ENCODE peak calls at places on chromosomes 2 and 18, in nine cellular contexts. V is NCI-H748 treated with DMSO at 0.1 percent for 48 hours, L is activated T-cell treated with anti-CD3 and anti-CD28 coated beads for 1 hour, N is kidney, B is substantia nigra, A is MCF 10A, Q is epithelial cell of prostate, X is type B pancreatic cell, O is sciatic nerve. U is an unnamed sample.

GRCh38 chr2:7956126-7956689 is 725.6 kb upstream of the ID2 start:
- DNase-seq in V (no peak), L (no peak), N (no peak), B (no peak), A (no peak), Q (no peak), X (no peak), O (no peak), U (no peak)

GRCh38 chr2:12389354-12390045 is 327.2 kb upstream of the TRIB2 start:
- DNase-seq in V (no peak), L (no peak), N (no peak), B (no peak), A (peak; percentile 80), Q (no peak), X (no peak), O (no peak), U (no peak)

GRCh38 chr2:213806125-213806726 is 522.0 kb downstream of the SPAG16 start:
- DNase-seq in V (peak; percentile 31), L (no peak), N (no peak), B (no peak), A (peak; percentile 46), Q (no peak), X (no peak), O (no peak), U (no peak)

GRCh38 chr2:46858697-46859080 is 56.9 kb downstream of the MCFD2 start:
- DNase-seq in V (no peak), L (no peak), N (no peak), B (no peak), A (peak; percentile 81), Q (no peak), X (no peak), O (no peak), U (no peak)

GRCh38 chr2:72989770-72990556 is 72.6 kb downstream of the EMX1 start:
- DNase-seq in V (no peak), L (no peak), N (peak; percentile 51), B (peak; percentile 21), A (no peak), Q (no peak), X (no peak), O (peak; percentile 63), U (no peak)

GRCh38 chr2:85648619-85649018 is 19.4 kb downstream of the SFTPB start:
- DNase-seq in V (no peak), L (peak; percentile 3), N (no peak), B (no peak), A (peak; percentile 69), Q (no peak), X (no peak), O (no peak), U (no peak)

GRCh38 chr2:60551241-60552095 is 2.0 kb downstream of the BCL11A start:
- DNase-seq in V (no peak), L (no peak), N (peak; percentile 77), B (no peak), A (peak; percentile 71), Q (no peak), X (no peak), O (no peak), U (no peak)

GRCh38 chr2:160376576-160376975 is 117.0 kb downstream of the RBMS1 start:
- DNase-seq in V (no peak), L (no peak), N (no peak), B (no peak), A (peak; percentile 63), Q (no peak), X (no peak), O (no peak), U (no peak)

GRCh38 chr2:226354434-226354833 is 445.2 kb downstream of the IRS1 start:
- DNase-seq in V (no peak), L (no peak), N (no peak), B (no peak), A (peak; percentile 5), Q (no peak), X (no peak), O (no peak), U (no peak)

GRCh38 chr2:230347659-230348305 is 20.8 kb downstream of the SP140L start:
- DNase-seq in V (no peak), L (no peak), N (no peak), B (no peak), A (peak; percentile 49), Q (no peak), X (no peak), O (no peak), U (no peak)

GRCh38 chr2:196331143-196331542 is 159.8 kb upstream of the STK17B start:
- DNase-seq in V (peak; percentile 83), L (no peak), N (no peak), B (no peak), A (peak; percentile 44), Q (no peak), X (no peak), O (no peak), U (no peak)

GRCh38 chr18:62881509-62882016 is 166.2 kb downstream of the PHLPP1 start:
- DNase-seq in V (peak; percentile 30), L (no peak), N (no peak), B (no peak), A (peak; percentile 94), Q (peak; percentile 85), X (no peak), O (no peak), U (no peak)

GRCh38 chr18:6044773-6045172 is 149.5 kb upstream of the TMEM200C start:
- DNase-seq in V (no peak), L (no peak), N (no peak), B (no peak), A (no peak), Q (no peak), X (no peak), O (no peak), U (no peak)

GRCh38 chr2:25257032-25257455 is 84.7 kb downstream of the DNMT3A start:
- DNase-seq in V (no peak), L (no peak), N (no peak), B (no peak), A (no peak), Q (no peak), X (no peak), O (no peak), U (no peak)

GRCh38 chr2:69345434-69345833 is 41.6 kb downstream of the GFPT1 start:
- DNase-seq in V (no peak), L (no peak), N (no peak), B (no peak), A (peak; percentile 1), Q (no peak), X (no peak), O (no peak), U (no peak)

GRCh38 chr2:43324589-43325447 is 98.4 kb upstream of the ZFP36L2 start:
- DNase-seq in V (no peak), L (no peak), N (no peak), B (no peak), A (no peak), Q (no peak), X (no peak), O (no peak), U (no peak)

GRCh38 chr2:37379881-37380296 is 35.5 kb downstream of the QPCT start:
- DNase-seq in V (no peak), L (no peak), N (no peak), B (no peak), A (no peak), Q (no peak), X (no peak), O (no peak), U (no peak)

GRCh38 chr2:116440104-116440653 is 1374.3 kb upstream of the DDX18 start:
- DNase-seq in V (no peak), L (no peak), N (no peak), B (no peak), A (no peak), Q (no peak), X (no peak), O (no peak), U (no peak)

GRCh38 chr2:137952586-137953129 is 11.6 kb upstream of the HNMT start:
- DNase-seq in V (no peak), L (no peak), N (no peak), B (no peak), A (no peak), Q (no peak), X (no peak), O (no peak), U (no peak)

GRCh38 chr2:112691761-112692370 is 29.0 kb upstream of the NT5DC4 start:
- DNase-seq in V (no peak), L (no peak), N (no peak), B (no peak), A (peak; percentile 39), Q (no peak), X (peak; percentile 39), O (no peak), U (no peak)

GRCh38 chr2:113978524-113979171 is 88.8 kb downstream of the ACTR3 start:
- DNase-seq in V (no peak), L (no peak), N (peak; percentile 77), B (no peak), A (no peak), Q (no peak), X (no peak), O (no peak), U (no peak)

GRCh38 chr2:102159295-102159694 is 16.7 kb downstream of the IL1R1 start:
- DNase-seq in V (no peak), L (no peak), N (no peak), B (no peak), A (no peak), Q (no peak), X (no peak), O (no peak), U (no peak)

GRCh38 chr2:240615830-240616547 is 9.3 kb upstream of the GPR35 start:
- DNase-seq in V (no peak), L (no peak), N (peak; percentile 41), B (no peak), A (no peak), Q (no peak), X (no peak), O (peak; percentile 49), U (no peak)

U was measured in keratinocyte.